ENCODE peak calls at places on chromosomes 2 and 18, in ten cellular contexts. Q, J, S, E, L, I, Y, T, D and O are unnamed samples.
A peak's percentile ranks its signal among the peaks of the same experiment; 100 is the strongest.

GRCh38 chr2:28927878-28928277 is 33.4 kb downstream of the WDR43 start:
- DNase-seq in T (no peak), L (no peak), E (no peak), D (no peak), J (no peak), Q (no peak), I (peak; percentile 72), Y (no peak), S (peak; percentile 26), O (no peak)

GRCh38 chr18:34803877-34804276 is 93.8 kb downstream of the DTNA start:
- DNase-seq in I (no peak), J (no peak), D (no peak), T (no peak), L (no peak), E (no peak), S (no peak), Q (no peak), Y (no peak), O (no peak)

GRCh38 chr2:41782306-41783158 is 265.3 kb upstream of the PKDCC start:
- DNase-seq in Q (no peak), S (peak; percentile 56), Y (no peak), I (peak; percentile 25), L (no peak), J (peak; percentile 54), T (peak; percentile 41), D (peak; percentile 10), E (peak; percentile 39), O (no peak)

GRCh38 chr2:38116762-38117161 is 40.8 kb upstream of the CYP1B1 start:
- DNase-seq in J (no peak), T (no peak), I (peak; percentile 78), Q (no peak), E (no peak), Y (no peak), L (no peak), S (peak; percentile 79), D (no peak), O (no peak)

GRCh38 chr2:99818842-99819241 is 323.5 kb downstream of the AFF3 start:
- DNase-seq in L (no peak), I (no peak), S (peak; percentile 53), T (no peak), Y (no peak), J (no peak), E (peak; percentile 62), Q (no peak), D (no peak), O (no peak)

GRCh38 chr2:212520340-212520739 is 18.3 kb downstream of the ERBB4 start:
- DNase-seq in D (no peak), L (no peak), T (no peak), J (no peak), I (peak; percentile 16), Y (no peak), E (no peak), Q (no peak), S (peak; percentile 16), O (no peak)

GRCh38 chr2:174994381-174994780 is 10.8 kb downstream of the CHN1 start:
- DNase-seq in E (no peak), S (no peak), T (no peak), Q (no peak), D (no peak), Y (no peak), I (no peak), L (no peak), J (no peak), O (no peak)

GRCh38 chr18:58411323-58411722 is 217.6 kb downstream of the ALPK2 start:
- DNase-seq in S (no peak), Y (no peak), T (no peak), J (no peak), I (no peak), L (no peak), Q (no peak), D (no peak), E (no peak), O (no peak)

GRCh38 chr2:233404227-233404626 is 49.9 kb downstream of the DGKD start:
- DNase-seq in E (peak; percentile 73), L (no peak), T (peak; percentile 55), J (peak; percentile 38), D (peak; percentile 41), Y (no peak), Q (peak; percentile 73), S (peak; percentile 69), I (no peak), O (peak; percentile 75)

GRCh38 chr18:26210147-26210546 is 16.1 kb upstream of the TAF4B start:
- DNase-seq in L (no peak), S (no peak), E (no peak), I (no peak), Y (no peak), T (no peak), D (no peak), Q (no peak), J (no peak), O (no peak)

GRCh38 chr2:36408198-36408703 is 52.7 kb downstream of the CRIM1 start:
- DNase-seq in D (no peak), Y (no peak), I (no peak), L (peak; percentile 50), J (no peak), Q (no peak), E (no peak), S (peak; percentile 73), T (no peak), O (no peak)

GRCh38 chr18:47067648-47068047 is 32.2 kb upstream of the ELOA2 start:
- DNase-seq in J (no peak), D (no peak), S (no peak), Y (no peak), I (no peak), Q (no peak), E (no peak), T (no peak), L (no peak), O (no peak)

GRCh38 chr2:170771049-170771937 is 1.1 kb downstream of the ERICH2 start:
- DNase-seq in I (no peak), S (peak; percentile 10), E (no peak), J (no peak), T (no peak), Y (no peak), L (peak; percentile 2), D (no peak), Q (peak; percentile 23), O (peak; percentile 30)

GRCh38 chr2:238022594-238023157 is 38.1 kb upstream of the SCLY start:
- DNase-seq in E (no peak), L (no peak), I (no peak), S (no peak), T (no peak), Y (no peak), J (no peak), Q (no peak), D (no peak), O (no peak)

DNA sequence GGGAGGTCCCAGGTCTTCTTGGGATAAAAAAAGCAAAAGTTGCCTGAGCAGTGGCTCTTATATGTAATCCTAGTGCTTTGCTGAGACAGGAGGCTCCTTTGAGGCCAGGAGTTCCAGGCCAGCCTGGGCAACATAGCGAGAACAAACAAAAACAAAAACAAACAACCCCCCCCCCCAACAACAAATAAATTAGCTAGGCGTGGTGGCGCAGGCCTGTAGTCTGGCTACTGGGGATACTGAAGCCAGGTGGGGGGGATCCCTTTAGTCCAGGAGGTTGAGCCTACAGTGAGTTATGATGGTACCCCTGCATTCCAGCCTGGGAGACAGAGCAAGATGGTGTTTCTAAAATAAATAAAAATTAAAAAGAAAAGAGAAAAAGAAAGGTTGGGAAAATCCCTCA is 5.4 kb downstream of the GAREM2 start:
- DNase-seq in Y (no peak), Q (no peak), D (no peak), T (no peak), E (no peak), J (no peak), I (no peak), L (no peak), S (no peak), O (no peak)
- H3K4me3 ChIP-seq in Y (peak overlapping the region; percentile 67), Q (no peak overlapping the region), D (no peak overlapping the region), T (no peak overlapping the region), E (no peak overlapping the region), J (no peak overlapping the region), I (no peak overlapping the region), L (peak overlapping the region; percentile 49), S (peak overlapping the region; percentile 49), O (no peak overlapping the region)

DNA sequence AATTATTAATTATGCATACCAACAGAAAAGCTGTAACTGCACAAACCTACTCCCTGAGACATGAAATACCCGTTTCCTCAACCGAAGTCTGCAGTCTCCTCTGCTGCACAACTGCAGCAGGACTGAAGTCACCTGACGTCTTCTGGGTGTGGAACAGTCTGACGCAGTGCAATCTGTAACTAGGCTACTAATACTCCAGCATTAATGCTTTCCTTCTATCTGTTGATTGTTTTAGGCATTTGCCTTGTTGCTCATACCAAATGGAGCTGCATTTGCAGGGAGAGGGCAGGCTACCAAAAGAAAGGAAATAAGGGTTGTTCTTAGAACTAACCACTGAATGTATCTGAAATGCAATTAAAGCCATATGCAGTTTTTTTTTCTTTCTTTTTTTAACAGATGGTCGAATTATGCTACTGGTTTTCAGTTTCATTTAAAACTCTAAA is 40.1 kb downstream of the RTN4 start:
- DNase-seq in I (peak; percentile 66), D (no peak), J (peak; percentile 42), Y (no peak), T (peak; percentile 72), S (peak; percentile 49), L (no peak), Q (peak; percentile 61), E (peak; percentile 73), O (peak; percentile 82)
- H3K4me3 ChIP-seq in I (peak overlapping the region; percentile 45), D (peak overlapping the region; percentile 35), J (no peak overlapping the region), Y (peak overlapping the region; percentile 62), T (peak overlapping the region; percentile 5), S (peak overlapping the region; percentile 20), L (no peak overlapping the region), Q (peak overlapping the region; percentile 24), E (peak overlapping the region; percentile 63), O (peak overlapping the region; percentile 9)

DNA sequence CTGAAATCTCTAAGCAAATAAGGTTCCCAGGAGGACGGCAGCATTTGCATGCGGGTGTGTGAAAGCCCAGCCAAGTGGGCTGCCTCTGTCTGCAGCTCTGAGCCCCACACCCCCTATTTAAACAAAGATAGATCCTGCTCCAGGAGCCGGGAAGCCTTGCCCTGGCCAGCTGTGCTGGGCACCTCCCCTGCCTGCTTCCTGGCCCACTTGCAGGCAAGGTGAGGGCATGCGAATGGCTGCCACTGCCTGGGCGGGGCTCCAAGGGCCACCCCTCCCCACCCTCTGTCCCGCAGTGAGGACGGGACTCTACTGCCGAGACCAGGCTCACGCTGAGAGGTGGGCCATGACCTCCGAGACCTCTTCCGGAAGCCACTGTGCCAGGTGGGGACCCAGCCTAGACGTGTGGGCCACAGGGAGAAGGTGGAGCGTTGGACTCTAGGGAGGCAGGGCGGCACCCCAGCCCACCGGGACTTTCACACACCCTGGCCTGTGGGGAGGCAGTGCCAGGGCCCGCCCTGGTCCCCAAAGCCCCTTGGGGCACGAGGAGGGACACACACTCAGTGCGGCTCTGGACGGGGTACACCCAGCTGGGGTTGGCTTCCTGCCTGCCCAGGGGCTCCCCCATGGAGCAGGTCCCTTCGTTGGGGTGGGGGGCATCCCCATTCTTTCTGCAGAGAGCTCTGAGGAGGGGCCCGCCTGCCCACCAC is at the start of gene ANO7:
- DNase-seq in I (no peak), Y (no peak), J (no peak), E (peak; percentile 23), L (no peak), Q (no peak), S (no peak), D (no peak), T (no peak), O (no peak)
- H3K4me3 ChIP-seq in I (no peak within 1 kb of the TSS), Y (no peak within 1 kb of the TSS), J (no peak within 1 kb of the TSS), E (peak within 1 kb of the TSS; percentile 29), L (no peak within 1 kb of the TSS), Q (no peak within 1 kb of the TSS), S (no peak within 1 kb of the TSS), D (no peak within 1 kb of the TSS), T (no peak within 1 kb of the TSS), O (no peak within 1 kb of the TSS)

DNA sequence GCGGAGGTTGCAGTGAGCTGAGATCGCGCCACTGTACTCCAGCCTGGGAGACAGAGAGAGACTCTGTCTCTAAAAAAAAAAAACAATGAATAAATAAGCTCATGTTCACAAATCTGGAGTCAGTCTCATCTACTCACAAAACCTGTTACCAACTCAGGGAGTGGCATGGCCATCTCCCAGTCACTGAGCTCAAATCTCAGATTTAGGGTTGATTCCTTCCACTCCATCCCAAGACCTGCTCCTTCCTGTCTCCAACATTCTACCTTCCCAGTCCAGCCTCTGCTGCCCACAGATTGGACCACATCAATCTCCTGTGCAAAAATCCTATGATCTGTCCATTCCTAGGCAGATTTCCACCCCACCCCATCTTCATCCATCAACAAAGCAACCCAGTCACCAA is 1.6 kb downstream of the STAT1 start:
- DNase-seq in D (no peak), J (no peak), S (no peak), T (no peak), I (no peak), L (no peak), E (no peak), Y (no peak), Q (no peak), O (no peak)
- H3K4me3 ChIP-seq in D (peak overlapping the region; percentile 90), J (peak overlapping the region; percentile 96), S (peak overlapping the region; percentile 79), T (no peak overlapping the region), I (peak overlapping the region; percentile 97), L (peak overlapping the region; percentile 84), E (no peak overlapping the region), Y (peak overlapping the region; percentile 92), Q (peak overlapping the region; percentile 61), O (peak overlapping the region; percentile 95)